ENCODE peak calls at places on chromosomes 12 and 14, in four cellular contexts. One of them, this sample, is unnamed. For H3K9me1, the result is how much of the 10 kb centered on the place peaks cover.

GRCh38 chr12:54286042-54286931 is 5.8 kb downstream of the HNRNPA1 start:
- DNase-seq in keratinocyte: no peak
- DNase-seq in IMR-90: no peak
- DNase-seq in K562: peak
- DNase-seq in this sample: no peak

GRCh38 chr12:70418101-70418500 is 52.0 kb downstream of the KCNMB4 start:
- DNase-seq in IMR-90: no peak
- DNase-seq in K562: no peak
- DNase-seq in keratinocyte: no peak
- DNase-seq in this sample: no peak

GRCh38 chr12:39813776-39814175 is 194.2 kb upstream of the ABCD2 start:
- DNase-seq in IMR-90: peak
- DNase-seq in K562: no peak
- DNase-seq in keratinocyte: no peak
- DNase-seq in this sample: no peak

GRCh38 chr12:84502907-84503787 is 409.5 kb downstream of the SLC6A15 start:
- DNase-seq in K562: peak
- DNase-seq in IMR-90: peak
- DNase-seq in keratinocyte: no peak
- DNase-seq in this sample: peak

GRCh38 chr12:27343255-27344000 is 10.8 kb downstream of the BMAL2 start:
- DNase-seq in IMR-90: peak
- DNase-seq in K562: no peak
- DNase-seq in keratinocyte: peak
- DNase-seq in this sample: peak

GRCh38 chr12:14995583-14996425 is 23.0 kb downstream of the PDE6H start:
- DNase-seq in keratinocyte: peak
- DNase-seq in IMR-90: peak
- DNase-seq in K562: peak
- DNase-seq in this sample: peak

GRCh38 chr14:102507891-102508312 is 1.7 kb downstream of the ANKRD9 start:
- DNase-seq in K562: no peak
- DNase-seq in IMR-90: no peak
- DNase-seq in keratinocyte: no peak
- DNase-seq in this sample: no peak

GRCh38 chr12:53989227-53990113 is 4.5 kb downstream of the HOXC10 start:
- DNase-seq in K562: peak
- DNase-seq in keratinocyte: no peak
- DNase-seq in IMR-90: peak
- DNase-seq in this sample: peak

GRCh38 chr14:89466460-89466859 is 49.4 kb upstream of the FOXN3 start:
- DNase-seq in keratinocyte: no peak
- DNase-seq in IMR-90: no peak
- DNase-seq in K562: no peak
- DNase-seq in this sample: no peak

GRCh38 chr12:90999518-90999917 is 5.3 kb downstream of the EPYC start:
- DNase-seq in IMR-90: peak
- DNase-seq in keratinocyte: no peak
- DNase-seq in K562: no peak
- DNase-seq in this sample: no peak

GRCh38 chr12:110120878-110121277 is 3.3 kb upstream of the IFT81 start:
- DNase-seq in IMR-90: no peak
- DNase-seq in K562: no peak
- DNase-seq in keratinocyte: no peak
- DNase-seq in this sample: no peak

GRCh38 chr12:49959570-49960473 is 1.9 kb upstream of the AQP5 start:
- DNase-seq in keratinocyte: no peak
- DNase-seq in K562: no peak
- DNase-seq in IMR-90: no peak
- DNase-seq in this sample: peak

GRCh38 chr12:46406352-46407027 is 33.9 kb upstream of the SLC38A2 start:
- DNase-seq in K562: no peak
- DNase-seq in keratinocyte: no peak
- DNase-seq in IMR-90: no peak
- DNase-seq in this sample: no peak

GRCh38 chr12:46409974-46410373 is 37.4 kb upstream of the SLC38A2 start:
- DNase-seq in keratinocyte: no peak
- DNase-seq in IMR-90: no peak
- DNase-seq in K562: no peak
- DNase-seq in this sample: no peak

GRCh38 chr12:46404733-46405132 is 32.2 kb upstream of the SLC38A2 start:
- DNase-seq in IMR-90: no peak
- DNase-seq in K562: no peak
- DNase-seq in keratinocyte: no peak
- DNase-seq in this sample: no peak

GRCh38 chr12:46409342-46409741 is 36.8 kb upstream of the SLC38A2 start:
- DNase-seq in K562: no peak
- DNase-seq in IMR-90: no peak
- DNase-seq in keratinocyte: no peak
- DNase-seq in this sample: peak

GRCh38 chr12:46407360-46407759 is 34.8 kb upstream of the SLC38A2 start:
- DNase-seq in keratinocyte: no peak
- DNase-seq in K562: no peak
- DNase-seq in IMR-90: no peak
- DNase-seq in this sample: no peak
- H3K9me1 ChIP-seq in keratinocyte: under half
- H3K9me1 ChIP-seq in K562: under half
- H3K9me1 ChIP-seq in IMR-90: under half
- H3K9me1 ChIP-seq in this sample: under half

GRCh38 chr12:76020731-76021672 is 10.6 kb downstream of the PHLDA1 start:
- DNase-seq in IMR-90: peak
- DNase-seq in K562: no peak
- DNase-seq in keratinocyte: no peak
- DNase-seq in this sample: peak

GRCh38 chr12:76024942-76025600 is 6.5 kb downstream of the PHLDA1 start:
- DNase-seq in K562: no peak
- DNase-seq in IMR-90: peak
- DNase-seq in keratinocyte: no peak
- DNase-seq in this sample: peak

GRCh38 chr12:76024102-76024781 is 7.3 kb downstream of the PHLDA1 start:
- DNase-seq in IMR-90: peak
- DNase-seq in K562: no peak
- DNase-seq in keratinocyte: no peak
- DNase-seq in this sample: no peak

GRCh38 chr12:76025601-76026575 is 5.7 kb downstream of the PHLDA1 start:
- DNase-seq in keratinocyte: no peak
- DNase-seq in IMR-90: peak
- DNase-seq in K562: no peak
- DNase-seq in this sample: peak

DNA sequence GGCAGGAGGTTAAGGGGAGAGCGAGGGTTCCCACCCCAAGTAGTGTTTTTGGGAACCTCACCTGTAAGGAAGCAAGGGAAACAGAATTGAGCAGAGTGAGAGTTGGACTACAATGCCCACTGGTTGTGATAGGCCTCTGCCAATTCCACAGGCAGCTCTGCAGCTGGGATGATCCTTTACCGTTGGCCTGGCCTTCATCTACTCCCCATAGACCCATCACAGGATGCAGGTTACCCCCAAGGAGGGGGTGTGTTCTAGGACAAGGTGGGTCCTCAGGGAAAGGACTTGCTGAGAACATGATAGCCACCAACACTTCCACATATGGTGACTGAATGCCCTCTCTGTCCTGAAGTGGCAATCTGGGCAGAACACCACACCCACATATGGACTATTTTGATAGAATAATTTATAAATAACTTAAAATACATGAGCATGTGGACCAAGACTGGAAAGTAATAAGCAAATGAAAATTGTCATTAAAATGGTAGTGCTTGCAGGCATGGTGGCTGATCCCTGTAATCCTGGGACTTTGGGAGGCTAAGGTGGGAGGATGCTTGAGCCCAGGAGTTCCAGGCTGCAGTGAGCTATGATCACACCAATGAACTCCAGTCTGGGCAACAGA is 8.4 kb downstream of the PHLDA1 start:
- DNase-seq in K562: no peak
- DNase-seq in keratinocyte: no peak
- DNase-seq in IMR-90: no peak
- DNase-seq in this sample: no peak
- H3K9ac ChIP-seq in K562: no peak
- H3K9ac ChIP-seq in keratinocyte: no peak
- H3K9ac ChIP-seq in IMR-90: no peak
- H3K9ac ChIP-seq in this sample: no peak

DNA sequence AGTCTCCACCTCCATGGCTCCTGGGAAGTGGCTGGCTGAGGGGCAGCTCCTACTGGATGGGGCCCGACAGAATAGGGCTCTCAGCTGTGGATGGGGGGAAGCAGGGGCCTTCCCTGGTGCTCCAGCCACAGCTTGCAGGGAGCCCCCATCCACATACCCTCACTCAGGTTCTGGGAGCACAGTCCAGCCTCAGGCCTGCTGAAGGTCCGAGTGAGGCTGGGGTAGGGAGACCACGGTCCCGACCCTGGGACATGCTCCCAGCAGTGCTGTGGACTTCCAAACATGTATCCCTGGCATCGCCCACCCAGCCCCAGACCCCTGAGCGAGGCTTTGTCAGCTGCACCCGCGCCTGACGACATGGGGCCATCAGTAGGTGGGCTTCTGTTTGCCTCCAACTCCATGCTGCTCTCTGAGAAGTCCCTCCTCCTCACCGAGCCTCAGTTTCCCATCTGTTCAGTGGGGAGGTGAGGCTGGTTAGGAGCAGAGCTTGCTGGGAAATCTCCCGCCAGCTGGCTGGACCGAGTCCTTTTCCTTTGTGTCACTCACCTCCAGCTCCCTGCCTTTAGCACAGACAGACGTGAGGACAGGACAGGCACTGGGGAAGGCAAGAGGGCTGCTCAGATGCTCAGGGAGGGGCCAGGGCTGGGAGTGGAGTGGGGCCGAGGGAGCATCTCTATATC is 9.1 kb upstream of the ATG101 start:
- DNase-seq in IMR-90: peak
- DNase-seq in keratinocyte: no peak
- DNase-seq in K562: no peak
- DNase-seq in this sample: no peak
- H3K27ac ChIP-seq in IMR-90: no peak
- H3K27ac ChIP-seq in keratinocyte: no peak
- H3K27ac ChIP-seq in K562: no peak
- H3K27ac ChIP-seq in this sample: no peak

DNA sequence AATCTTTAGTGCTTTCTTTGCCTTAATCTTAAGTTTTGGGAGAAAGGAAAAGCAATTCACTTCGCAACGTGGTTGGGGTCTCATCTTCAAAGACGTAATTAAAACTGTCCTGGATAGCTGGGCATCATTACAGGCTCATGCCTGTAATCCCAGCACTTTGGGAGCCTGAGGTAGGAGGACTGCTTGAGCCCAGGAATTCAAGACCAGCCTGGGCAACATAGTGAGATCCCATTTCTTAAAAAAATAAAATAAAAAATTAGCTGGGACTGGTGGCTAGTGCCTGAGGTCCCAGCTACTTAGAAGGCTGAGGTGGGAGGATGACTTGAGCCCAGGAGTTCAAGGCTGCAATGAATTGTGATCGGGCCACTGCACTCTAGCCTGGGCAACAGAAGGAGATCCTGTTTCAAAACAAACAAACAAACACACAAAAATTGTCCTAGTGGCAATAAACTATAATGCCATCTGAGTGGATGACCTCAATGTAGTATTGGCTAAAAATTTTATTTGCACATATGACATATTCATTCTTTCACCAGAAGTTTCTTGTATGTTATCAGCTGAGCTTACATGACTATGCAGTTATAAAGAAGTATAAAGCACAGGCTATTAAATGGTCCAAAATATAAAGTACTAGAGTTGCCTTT is 1.6 kb upstream of the MNAT1 start:
- DNase-seq in K562: no peak
- DNase-seq in IMR-90: no peak
- DNase-seq in keratinocyte: no peak
- DNase-seq in this sample: no peak
- H3K9me1 ChIP-seq in K562: under half
- H3K9me1 ChIP-seq in IMR-90: under half
- H3K9me1 ChIP-seq in keratinocyte: under half
- H3K9me1 ChIP-seq in this sample: under half

DNA sequence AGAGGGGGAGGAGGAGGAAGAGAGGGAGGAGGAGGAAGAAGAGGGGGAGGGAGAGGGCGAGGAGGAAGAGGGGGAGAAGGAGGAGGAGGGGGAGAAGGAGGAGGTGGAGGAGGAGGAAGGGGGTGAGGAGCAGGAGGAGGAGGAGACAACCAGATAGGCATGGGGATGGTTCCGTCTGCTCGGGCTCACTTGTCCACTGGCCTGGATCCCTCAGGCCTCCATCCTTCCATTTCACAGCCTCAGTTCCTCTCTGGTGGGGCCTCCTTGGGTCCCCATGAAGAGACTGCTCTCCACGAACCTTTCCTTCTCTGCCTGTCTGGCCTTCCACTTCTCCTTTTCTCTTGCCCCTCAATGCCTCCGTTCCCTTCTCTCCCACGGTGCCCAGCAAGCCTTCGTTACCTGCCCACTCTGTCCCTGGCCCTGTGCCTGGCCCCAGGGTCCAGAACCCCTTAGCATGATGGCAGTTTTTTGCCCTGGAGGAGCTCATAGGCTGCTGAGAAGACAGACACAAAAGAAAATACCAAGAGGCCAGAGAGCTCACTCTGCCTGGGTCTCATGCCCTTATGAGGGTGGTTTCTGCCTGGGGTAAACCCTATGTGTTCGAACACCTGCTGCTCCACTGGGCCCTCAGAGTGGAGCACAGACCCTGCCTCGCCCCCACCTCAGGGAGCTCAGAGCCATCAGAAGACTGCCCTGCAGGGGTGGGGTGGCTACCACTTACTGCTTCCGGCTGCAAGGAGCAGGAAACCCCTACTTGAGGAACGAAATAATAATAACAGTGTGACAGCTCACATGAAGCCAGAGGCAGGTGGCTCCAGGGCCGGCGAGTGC is 11.7 kb upstream of the CACNA2D4 start:
- DNase-seq in IMR-90: no peak
- DNase-seq in keratinocyte: no peak
- DNase-seq in K562: no peak
- DNase-seq in this sample: no peak
- H3K9ac ChIP-seq in IMR-90: no peak
- H3K9ac ChIP-seq in keratinocyte: no peak
- H3K9ac ChIP-seq in K562: no peak
- H3K9ac ChIP-seq in this sample: no peak

DNA sequence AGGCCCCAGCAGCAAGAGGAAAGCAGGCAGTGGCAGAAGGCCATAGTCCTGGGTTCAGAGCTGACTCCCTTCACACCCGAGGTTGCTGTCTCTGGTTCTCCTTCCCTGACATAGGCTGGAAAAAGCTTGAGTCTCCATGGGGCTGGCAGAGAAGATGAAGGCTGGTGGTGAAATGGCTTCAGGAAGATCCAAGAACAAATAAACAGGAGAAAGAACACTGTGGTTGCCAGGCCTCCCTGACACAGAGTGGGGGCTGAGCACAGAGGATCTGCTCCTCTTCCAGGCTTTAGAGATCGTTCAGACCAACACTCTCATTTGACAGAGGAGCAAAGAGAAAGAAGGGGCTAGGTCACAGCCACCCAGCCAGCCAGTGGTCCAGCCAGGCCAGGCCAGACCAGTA is 14.3 kb downstream of the HDAC7 start:
- DNase-seq in K562: no peak
- DNase-seq in keratinocyte: no peak
- DNase-seq in IMR-90: peak
- DNase-seq in this sample: no peak
- H3K27ac ChIP-seq in K562: peak
- H3K27ac ChIP-seq in keratinocyte: no peak
- H3K27ac ChIP-seq in IMR-90: peak
- H3K27ac ChIP-seq in this sample: peak

This sample was measured in endothelial cell of umbilical vein.